ENCODE peak calls at places on chromosome 1, in eight cellular contexts. D is NK-92 treated with Interleukin-12 subunit alpha and Interleukin-12 subunit beta, amount 100 ng/mL, for 24 hours; F is nephron progenitor cell; C is keratinocyte; R is left ventricle myocardium inferior; T is CD8-positive, alpha-beta memory T cell; U is anterior cingulate cortex; B is germinal center. E is an unnamed sample.

GRCh38 chr1:244137725-244138124 is 86.6 kb downstream of the ZBTB18 start:
- DNase-seq in D (no peak), F (no peak), C (no peak), R (no peak), T (no peak), U (no peak), B (no peak), E (no peak)

GRCh38 chr1:183209533-183210158 is 23.6 kb downstream of the LAMC2 start:
- DNase-seq in D (no peak), F (no peak), C (no peak), R (no peak), T (no peak), U (no peak), B (no peak), E (peak)

GRCh38 chr1:65001238-65001792 is 35.0 kb upstream of the JAK1 start:
- DNase-seq in D (no peak), F (peak), C (no peak), R (peak), T (peak), U (no peak), B (peak), E (no peak)

GRCh38 chr1:180911640-180912161 is 996 bp upstream of the KIAA1614 start:
- DNase-seq in D (no peak), F (no peak), C (no peak), R (no peak), T (no peak), U (no peak), B (no peak), E (no peak)

GRCh38 chr1:200708769-200709168 is 29.9 kb upstream of the CAMSAP2 start:
- DNase-seq in D (no peak), F (no peak), C (peak), R (no peak), T (no peak), U (no peak), B (no peak), E (no peak)

GRCh38 chr1:212415107-212415841 is 588 bp upstream of the PACC1 start:
- DNase-seq in D (no peak), F (no peak), C (no peak), R (no peak), T (no peak), U (peak), B (peak), E (no peak)

GRCh38 chr1:150322310-150322709 is 977 bp downstream of the PRPF3 start:
- DNase-seq in D (no peak), F (no peak), C (no peak), R (no peak), T (no peak), U (no peak), B (no peak), E (no peak)

GRCh38 chr1:92792340-92792782 is 7.5 kb upstream of the EVI5 start:
- DNase-seq in D (no peak), F (no peak), C (no peak), R (no peak), T (no peak), U (no peak), B (no peak), E (peak)